ENCODE peak calls at places on chromosomes 7 and 10, in five cellular contexts. V, J, A, B and U are unnamed samples.

GRCh38 chr7:65397730-65398142 is 24.1 kb downstream of the ZNF92 start:
- DNase-seq in B (no peak), A (no peak), J (no peak), V (no peak), U (no peak)

GRCh38 chr7:67663644-67664043 is 667.0 kb downstream of the TYW1 start:
- DNase-seq in V (no peak), B (no peak), J (no peak), A (no peak), U (no peak)

GRCh38 chr7:66055321-66055956 is 20.2 kb upstream of the ASL start:
- DNase-seq in V (no peak), B (no peak), J (no peak), A (no peak), U (no peak)

GRCh38 chr10:34768261-34768971 is 46.7 kb downstream of the PARD3 start:
- DNase-seq in J (peak), B (peak), A (peak), V (peak), U (peak)

GRCh38 chr7:134750083-134751062 is 29.1 kb upstream of the CALD1 start:
- DNase-seq in J (no peak), V (peak), A (peak), B (no peak), U (peak)

GRCh38 chr7:77441046-77441445 is 24.9 kb upstream of the GSAP start:
- DNase-seq in J (no peak), V (no peak), A (no peak), B (no peak), U (no peak)

GRCh38 chr7:149856583-149856982 is 17.2 kb upstream of the ATP6V0E2 start:
- DNase-seq in B (no peak), J (no peak), V (no peak), A (no peak), U (no peak)

GRCh38 chr7:920351-921070 is 34.0 kb downstream of the ADAP1 start:
- DNase-seq in B (no peak), V (peak), A (peak), J (no peak), U (peak)

GRCh38 chr7:98990356-98990755 is 112.0 kb downstream of the TRRAP start:
- DNase-seq in B (no peak), J (no peak), A (no peak), V (no peak), U (no peak)

GRCh38 chr10:102280397-102281015 is 35.2 kb downstream of the GBF1 start:
- DNase-seq in A (no peak), J (no peak), V (no peak), B (no peak), U (no peak)

GRCh38 chr7:124124201-124124600 is 91.3 kb upstream of the TMEM229A start:
- DNase-seq in A (no peak), V (no peak), J (no peak), B (no peak), U (no peak)

GRCh38 chr7:65731562-65732035 is 141.3 kb upstream of the VKORC1L1 start:
- DNase-seq in B (no peak), J (no peak), V (no peak), A (peak), U (peak)

GRCh38 chr7:148348466-148348865 is 242.1 kb upstream of the C7orf33 start:
- DNase-seq in J (no peak), V (no peak), B (no peak), A (no peak), U (no peak)

GRCh38 chr10:132498562-132499366 is 38.8 kb upstream of the INPP5A start:
- DNase-seq in A (no peak), B (no peak), V (no peak), J (no peak), U (no peak)

GRCh38 chr7:155620497-155620896 is 24.0 kb upstream of the RBM33 start:
- DNase-seq in B (no peak), A (no peak), J (no peak), V (no peak), U (no peak)

GRCh38 chr7:107439025-107439424 is 30.8 kb upstream of the GPR22 start:
- DNase-seq in A (no peak), J (no peak), V (no peak), B (no peak), U (no peak)

GRCh38 chr7:15977663-15978062 is 291.2 kb upstream of the MEOX2 start:
- DNase-seq in V (no peak), B (no peak), A (no peak), J (no peak), U (no peak)

GRCh38 chr10:103890194-103890658 is 27.8 kb downstream of the STN1 start:
- DNase-seq in A (peak), B (no peak), J (no peak), V (no peak), U (peak)

GRCh38 chr7:156827587-156828203 is 65.3 kb downstream of the LMBR1 start:
- DNase-seq in J (no peak), A (no peak), V (no peak), B (no peak), U (no peak)

GRCh38 chr10:36494386-36494785 is 631.0 kb upstream of the ANKRD30A start:
- DNase-seq in B (no peak), J (no peak), A (no peak), V (no peak), U (no peak)

GRCh38 chr7:95547356-95547755 is 49.0 kb downstream of the PDK4 start:
- DNase-seq in A (no peak), V (no peak), J (no peak), B (no peak), U (no peak)

GRCh38 chr7:95553939-95554338 is 42.4 kb downstream of the PDK4 start:
- DNase-seq in V (no peak), B (no peak), A (no peak), J (no peak), U (no peak)

GRCh38 chr7:95549818-95550529 is 46.3 kb downstream of the PDK4 start:
- DNase-seq in J (peak), V (peak), A (peak), B (peak), U (peak)

GRCh38 chr7:95547949-95548348 is 48.4 kb downstream of the PDK4 start:
- DNase-seq in J (no peak), V (no peak), B (no peak), A (no peak), U (no peak)

GRCh38 chr7:95550546-95550945 is 45.8 kb downstream of the PDK4 start:
- DNase-seq in B (no peak), J (no peak), V (no peak), A (no peak), U (no peak)
- H3K27ac ChIP-seq in B (peak), J (peak), V (peak), A (peak), U (peak)

DNA sequence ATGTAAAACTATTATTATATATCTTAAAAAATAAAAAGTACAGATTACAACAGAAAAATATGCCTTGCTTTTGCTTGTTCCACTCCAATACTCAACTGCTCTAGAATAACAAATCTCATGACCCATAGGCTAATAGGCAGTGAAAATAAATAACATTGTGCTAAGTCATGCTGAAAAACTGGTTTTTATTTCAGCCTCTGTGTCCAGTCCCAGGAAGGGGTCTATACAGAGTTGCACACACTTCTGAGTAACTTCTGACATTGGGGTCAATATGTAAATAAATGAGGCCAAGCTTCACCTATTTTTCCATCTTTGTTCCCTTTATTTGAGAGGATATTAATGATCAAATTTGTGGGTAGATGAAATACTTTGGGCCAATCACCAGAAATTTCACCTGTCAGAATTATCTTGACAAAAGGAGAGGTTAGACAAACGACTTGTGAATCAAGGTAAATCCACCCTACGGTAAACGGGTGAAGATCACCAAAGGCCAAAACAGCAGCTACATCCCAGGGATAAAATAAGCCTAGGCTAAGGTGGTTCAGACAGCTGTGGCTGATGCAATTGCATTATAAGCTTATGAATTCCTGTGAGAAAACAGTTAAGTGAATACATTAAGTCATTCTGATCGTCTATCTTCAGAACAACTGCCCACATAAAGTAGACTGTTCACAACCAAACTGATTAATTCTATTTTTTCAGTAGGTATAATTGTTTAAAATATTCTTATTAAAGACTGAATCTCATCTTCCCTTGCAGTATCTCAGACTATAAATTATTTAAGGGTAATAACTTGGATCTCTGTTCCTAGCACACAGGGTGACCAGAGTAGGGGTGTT is 87.4 kb downstream of the UBE2H start:
- DNase-seq in V (no peak), A (no peak), B (no peak), J (no peak), U (no peak)
- TF ChIP-seq CTCF in V (no peak), A (no peak), B (no peak), J (no peak), U (no peak)

GRCh38 chr10:110773693-110774068 is 98.0 kb upstream of the PDCD4 start:
- DNase-seq in B (no peak), J (no peak), V (no peak), A (no peak), U (no peak)
- H3K27ac ChIP-seq in B (no peak), J (peak), V (peak), A (no peak), U (peak)

GRCh38 chr7:80135306-80136104 is 874 bp downstream of the GNAI1 start:
- DNase-seq in A (no peak), B (no peak), V (peak), J (no peak), U (peak)
- TF ChIP-seq CTCF in A (no peak), B (no peak), V (no peak), J (no peak), U (no peak)

GRCh38 chr10:77386365-77386764 is 251.2 kb downstream of the KCNMA1 start:
- DNase-seq in B (no peak), V (no peak), A (no peak), J (no peak), U (no peak)

GRCh38 chr10:77385315-77385714 is 252.3 kb downstream of the KCNMA1 start:
- DNase-seq in J (no peak), V (no peak), B (no peak), A (no peak), U (no peak)

GRCh38 chr10:77387247-77387646 is 250.4 kb downstream of the KCNMA1 start:
- DNase-seq in V (no peak), J (no peak), A (no peak), B (no peak), U (no peak)

GRCh38 chr10:77388571-77388970 is 249.0 kb downstream of the KCNMA1 start:
- DNase-seq in A (no peak), B (no peak), J (no peak), V (no peak), U (no peak)

GRCh38 chr10:77386833-77387232 is 250.8 kb downstream of the KCNMA1 start:
- DNase-seq in J (no peak), A (no peak), B (no peak), V (no peak), U (no peak)
- H3K27ac ChIP-seq in J (no peak), A (no peak), B (peak), V (no peak), U (peak)

GRCh38 chr10:5194431-5194830 is 2.2 kb upstream of the AKR1C4 start:
- DNase-seq in J (no peak), V (no peak), B (no peak), A (no peak), U (no peak)

GRCh38 chr10:5198386-5198785 is 1.7 kb downstream of the AKR1C4 start:
- DNase-seq in V (no peak), A (no peak), J (no peak), B (no peak), U (no peak)

GRCh38 chr10:5199398-5199797 is 2.8 kb downstream of the AKR1C4 start:
- DNase-seq in B (no peak), J (no peak), V (no peak), A (no peak), U (no peak)

GRCh38 chr10:5196613-5197234 is at the start of gene AKR1C4:
- DNase-seq in A (no peak), V (no peak), J (no peak), B (no peak), U (no peak)

DNA sequence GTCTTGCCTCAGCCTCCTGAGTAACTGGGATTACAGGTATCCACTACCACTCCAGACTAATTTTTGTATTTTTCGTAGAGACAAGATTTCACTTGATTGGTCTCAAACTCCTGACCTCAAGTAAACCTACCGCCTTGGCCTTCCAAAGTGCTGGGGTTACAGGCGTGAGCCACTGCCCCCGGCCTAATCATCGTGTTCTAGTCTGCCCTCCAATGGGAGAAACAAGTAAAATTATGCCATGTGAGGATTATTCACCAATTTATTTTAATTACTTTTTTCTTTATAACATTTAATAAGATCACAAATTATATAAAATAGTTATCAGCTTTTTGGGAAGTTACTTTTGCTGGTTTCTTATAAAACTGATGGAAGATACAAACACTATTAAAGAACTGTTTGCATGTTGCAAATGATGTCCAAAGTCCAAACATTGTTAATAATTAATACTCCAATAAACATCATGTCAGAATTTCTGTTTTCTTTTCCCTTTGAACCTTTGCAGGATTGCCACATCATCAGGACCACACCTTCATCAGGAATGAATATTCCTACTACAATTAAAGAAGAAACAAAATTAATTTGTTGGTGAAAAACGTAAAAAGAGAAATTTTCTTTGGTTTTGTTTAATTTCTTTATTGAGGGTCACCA is 786 bp upstream of the AKR1C4 start:
- DNase-seq in B (no peak), J (no peak), V (no peak), A (no peak), U (no peak)
- TF ChIP-seq CTCF in B (no peak), J (no peak), V (no peak), A (no peak), U (no peak)

GRCh38 chr10:50431791-50432190 is 180.5 kb upstream of the ASAH2 start:
- DNase-seq in V (no peak), A (no peak), J (no peak), B (no peak), U (no peak)
- H3K27ac ChIP-seq in V (peak), A (peak), J (peak), B (peak), U (no peak)